ENCODE peak calls at places on chromosomes 3 and 15, in five cellular contexts. L is upper lobe of right lung, U is brain microvascular endothelial cell, K is spleen, Q is MM.1S. Y is an unnamed sample. For H3K27me3, the result is how much of the 10 kb centered on the place peaks cover.

GRCh38 chr3:46632792-46633191 is 20.5 kb downstream of the FAM240A start:
- DNase-seq in L (no peak), U (no peak), K (no peak), Q (no peak), Y (peak)

GRCh38 chr3:134299185-134299887 is 48.7 kb upstream of the RYK start:
- DNase-seq in L (no peak), U (no peak), K (no peak), Q (peak), Y (no peak)

GRCh38 chr3:149216195-149216869 is 5.3 kb downstream of the CP start:
- DNase-seq in L (no peak), U (no peak), K (no peak), Q (no peak), Y (peak)

GRCh38 chr3:178434206-178434805 is 101.9 kb upstream of the KCNMB2 start:
- DNase-seq in L (no peak), U (no peak), K (no peak), Q (peak), Y (no peak)

GRCh38 chr3:4716731-4717362 is 223.7 kb downstream of the ITPR1 start:
- DNase-seq in L (no peak), U (peak), K (no peak), Q (no peak), Y (no peak)

GRCh38 chr3:12882336-12883310 is 41.3 kb upstream of the RPL32 start:
- DNase-seq in L (no peak), U (no peak), K (no peak), Q (no peak), Y (peak)

GRCh38 chr3:42979044-42979962 is at the start of gene GASK1A:
- DNase-seq in L (peak), U (no peak), K (peak), Q (peak), Y (peak)

GRCh38 chr15:29222129-29222853 is 47.3 kb downstream of the NSMCE3 start:
- DNase-seq in L (no peak), U (no peak), K (no peak), Q (no peak), Y (no peak)

GRCh38 chr3:49552087-49552486 is 2.2 kb upstream of the BSN start:
- DNase-seq in L (no peak), U (no peak), K (peak), Q (no peak), Y (no peak)

GRCh38 chr3:177800565-177800964 is 603.3 kb upstream of the TBL1XR1 start:
- DNase-seq in L (no peak), U (no peak), K (no peak), Q (no peak), Y (no peak)

GRCh38 chr3:190494907-190495306 is 19.0 kb upstream of the IL1RAP start:
- DNase-seq in L (no peak), U (no peak), K (no peak), Q (no peak), Y (no peak)

GRCh38 chr15:56737791-56738190 is 4.5 kb upstream of the ZNF280D start:
- DNase-seq in L (no peak), U (no peak), K (no peak), Q (no peak), Y (no peak)

GRCh38 chr15:40338921-40339620 is 1.7 kb downstream of the CCDC9B start:
- DNase-seq in L (no peak), U (peak), K (no peak), Q (no peak), Y (peak)

GRCh38 chr3:34783881-34784280 is 855.4 kb upstream of the ARPP21 start:
- DNase-seq in L (no peak), U (peak), K (no peak), Q (no peak), Y (no peak)

DNA sequence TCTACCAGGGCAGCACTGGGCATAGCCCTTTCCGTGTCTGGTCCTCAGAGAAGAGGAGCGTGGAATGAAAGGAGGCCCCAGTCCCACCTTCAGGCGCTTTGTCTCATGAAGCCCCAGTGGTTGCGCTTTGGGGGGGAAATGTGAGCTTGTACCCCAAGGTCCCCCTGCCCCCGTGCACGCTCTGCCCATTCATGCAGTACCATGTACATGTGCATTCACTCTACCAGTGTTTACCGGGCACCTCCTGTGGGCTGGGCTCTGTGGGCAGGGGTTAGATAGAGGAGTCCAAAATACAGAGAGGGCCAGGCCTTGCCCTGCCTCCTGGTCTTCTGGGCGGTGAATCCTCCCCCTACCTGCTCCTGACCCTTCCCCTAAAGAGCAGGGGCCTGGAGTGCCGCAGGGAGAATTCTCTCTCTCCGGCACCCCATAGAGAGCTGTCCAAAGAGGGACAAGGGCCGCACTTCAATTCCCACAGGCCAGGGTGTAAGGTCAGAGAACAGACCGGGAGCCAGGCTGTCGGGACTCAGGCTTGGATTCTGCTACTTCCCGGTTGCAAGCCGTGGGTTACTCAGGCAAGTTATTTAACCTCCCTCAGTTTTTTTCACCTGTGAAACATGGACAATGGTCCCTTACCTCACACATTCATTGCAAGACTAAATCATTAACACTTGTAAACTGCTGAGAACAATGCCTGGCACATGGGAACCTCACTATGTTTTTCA is 153.4 kb downstream of the MEGF11 start:
- DNase-seq in L (peak), U (no peak), K (peak), Q (no peak), Y (no peak)
- H3K27me3 ChIP-seq in L (under half), U (under half), K (under half), Q (under half), Y (under half)

DNA sequence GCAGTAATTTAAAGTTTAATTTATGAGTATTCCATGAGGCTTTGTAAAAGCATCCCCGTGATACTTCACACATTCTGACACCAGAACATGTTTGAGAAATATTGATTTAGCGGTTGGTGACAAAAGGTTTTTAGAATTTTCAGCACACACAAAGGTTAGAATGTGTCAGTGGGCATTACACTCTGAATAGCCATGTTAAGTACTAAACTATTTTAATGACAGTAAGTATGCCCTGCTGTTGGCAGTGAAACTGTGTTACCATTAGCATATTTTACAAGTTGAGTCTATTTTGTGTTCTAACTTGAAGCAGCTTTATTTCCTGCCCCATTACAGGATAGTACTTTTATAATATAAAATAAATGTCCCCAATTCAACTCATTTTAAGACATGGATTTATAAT is 66.5 kb downstream of the ADAMTSL3 start:
- DNase-seq in L (no peak), U (no peak), K (no peak), Q (no peak), Y (no peak)
- H3K27ac ChIP-seq in L (no peak), U (no peak), K (no peak), Q (no peak), Y (no peak)

DNA sequence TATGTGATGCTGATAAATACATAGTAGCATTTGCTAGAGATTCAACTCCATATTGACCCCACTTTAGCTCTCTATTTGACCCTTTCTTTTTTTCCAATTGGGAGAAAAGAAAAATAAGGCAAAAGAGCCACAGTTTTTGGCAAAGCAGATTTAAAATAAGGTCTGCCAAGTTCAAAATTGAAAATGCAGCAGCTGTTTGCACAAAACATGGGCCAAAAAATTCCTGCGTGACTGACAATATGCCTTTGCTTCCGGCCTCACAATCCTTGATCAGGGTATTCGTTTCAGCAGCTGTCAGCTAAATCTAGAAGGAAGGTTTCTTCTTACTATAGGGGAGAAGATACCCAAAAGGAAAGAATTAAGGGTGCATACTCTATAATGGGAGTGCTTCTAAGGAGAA is 563.5 kb upstream of the CCDC54 start:
- DNase-seq in L (no peak), U (no peak), K (no peak), Q (no peak), Y (peak)
- H3K4me3 ChIP-seq in L (no peak), U (no peak), K (no peak), Q (no peak), Y (no peak)

GRCh38 chr15:69842851-69843250 is 254.9 kb downstream of the TLE3 start:
- DNase-seq in L (no peak), U (no peak), K (no peak), Q (no peak), Y (no peak)
- H3K27me3 ChIP-seq in L (under half), U (under half), K (under half), Q (under half), Y (under half)

GRCh38 chr15:81002004-81002253 is 1.2 kb downstream of the TLNRD1 start:
- DNase-seq in L (no peak), U (no peak), K (peak), Q (no peak), Y (no peak)
- H3K27ac ChIP-seq in L (peak), U (peak), K (peak), Q (peak), Y (peak)

GRCh38 chr3:58064923-58065638 is 56.9 kb downstream of the FLNB start:
- DNase-seq in L (no peak), U (no peak), K (no peak), Q (no peak), Y (no peak)

GRCh38 chr3:58063424-58063823 is 55.2 kb downstream of the FLNB start:
- DNase-seq in L (no peak), U (peak), K (no peak), Q (no peak), Y (peak)

GRCh38 chr3:58066842-58067241 is 58.6 kb downstream of the FLNB start:
- DNase-seq in L (no peak), U (no peak), K (no peak), Q (no peak), Y (no peak)

GRCh38 chr3:58068126-58068809 is 60.0 kb downstream of the FLNB start:
- DNase-seq in L (no peak), U (no peak), K (no peak), Q (no peak), Y (no peak)

DNA sequence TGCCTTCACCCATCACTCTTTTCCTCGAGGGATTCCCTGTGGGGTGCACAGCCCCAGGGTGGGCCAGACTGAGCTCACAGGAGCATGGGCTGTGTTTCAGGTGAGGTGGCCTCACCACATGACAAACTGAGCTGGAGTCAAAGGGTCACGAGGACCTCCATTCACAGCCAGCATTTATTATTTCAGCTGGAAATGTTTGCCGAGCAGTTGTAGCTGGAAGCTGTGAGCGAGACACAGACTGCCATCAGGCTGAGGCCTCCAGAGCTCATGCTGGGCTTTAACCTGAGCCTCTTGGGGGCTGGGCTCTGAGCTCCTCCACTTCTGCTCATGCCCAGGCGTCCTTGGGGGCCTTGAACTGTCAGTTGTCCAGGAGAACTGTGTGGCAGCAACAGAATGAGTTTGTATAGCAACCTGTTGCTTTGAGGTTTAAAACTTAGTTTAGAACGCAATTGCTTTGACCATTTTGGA is 57.5 kb downstream of the FLNB start:
- DNase-seq in L (no peak), U (no peak), K (no peak), Q (no peak), Y (no peak)
- H3K4me3 ChIP-seq in L (no peak), U (no peak), K (no peak), Q (no peak), Y (no peak)

DNA sequence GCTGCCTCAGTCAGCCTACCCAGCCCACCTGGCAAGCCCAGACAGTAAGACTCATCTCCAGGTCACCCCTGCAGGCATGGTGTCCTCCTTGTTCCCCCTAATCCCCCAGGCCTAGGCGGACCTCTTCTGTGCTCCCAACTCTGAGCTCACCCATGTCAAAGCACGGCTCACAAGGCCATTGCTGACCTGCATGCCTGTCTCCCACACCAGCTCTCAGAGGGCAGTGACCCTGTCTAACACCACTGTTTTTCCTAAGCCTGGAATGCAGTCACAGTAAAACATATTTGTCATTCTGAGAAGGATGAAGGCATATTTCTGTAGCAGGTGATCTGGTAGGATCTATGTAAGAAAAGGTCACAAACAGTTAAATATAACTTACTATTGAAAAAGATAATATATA is 110.3 kb upstream of the HACD2 start:
- DNase-seq in L (no peak), U (no peak), K (no peak), Q (no peak), Y (no peak)
- H3K27me3 ChIP-seq in L (under half), U (under half), K (under half), Q (under half), Y (under half)

Y was measured in right cardiac atrium.